ENCODE peak calls at places on chromosomes 12 and 14, in eight cellular contexts. One of them, this sample, is unnamed.

GRCh38 chr12:132268674-132269073 is 60.7 kb downstream of the GALNT9 start:
- DNase-seq in dorsolateral prefrontal cortex: no peak
- DNase-seq in A549: no peak
- DNase-seq in IMR-90: no peak
- DNase-seq in WERI-Rb-1: no peak
- DNase-seq in CD8-positive, alpha-beta T cell: no peak
- DNase-seq in Panc1: no peak
- DNase-seq in tibial artery: no peak
- DNase-seq in this sample: no peak

GRCh38 chr12:109934026-109934425 is 34.0 kb downstream of the TCHP start:
- DNase-seq in dorsolateral prefrontal cortex: no peak
- DNase-seq in A549: peak
- DNase-seq in IMR-90: peak
- DNase-seq in WERI-Rb-1: peak
- DNase-seq in CD8-positive, alpha-beta T cell: no peak
- DNase-seq in Panc1: no peak
- DNase-seq in tibial artery: no peak
- DNase-seq in this sample: peak

GRCh38 chr14:77067632-77068514 is 30.2 kb upstream of the CIPC start:
- DNase-seq in dorsolateral prefrontal cortex: peak
- DNase-seq in A549: peak
- DNase-seq in IMR-90: peak
- DNase-seq in WERI-Rb-1: peak
- DNase-seq in CD8-positive, alpha-beta T cell: peak
- DNase-seq in Panc1: peak
- DNase-seq in tibial artery: peak
- DNase-seq in this sample: peak

GRCh38 chr14:57492859-57493258 is 798 bp downstream of the CCDC198 start:
- DNase-seq in dorsolateral prefrontal cortex: no peak
- DNase-seq in A549: peak
- DNase-seq in IMR-90: peak
- DNase-seq in WERI-Rb-1: no peak
- DNase-seq in CD8-positive, alpha-beta T cell: no peak
- DNase-seq in Panc1: no peak
- DNase-seq in tibial artery: no peak
- DNase-seq in this sample: no peak

GRCh38 chr14:91997492-91997891 is 42.4 kb downstream of the TRIP11 start:
- DNase-seq in dorsolateral prefrontal cortex: no peak
- DNase-seq in A549: no peak
- DNase-seq in IMR-90: peak
- DNase-seq in WERI-Rb-1: no peak
- DNase-seq in CD8-positive, alpha-beta T cell: no peak
- DNase-seq in Panc1: no peak
- DNase-seq in tibial artery: no peak
- DNase-seq in this sample: no peak

GRCh38 chr12:113449299-113449698 is 22.4 kb downstream of the LHX5 start:
- DNase-seq in dorsolateral prefrontal cortex: no peak
- DNase-seq in A549: no peak
- DNase-seq in IMR-90: no peak
- DNase-seq in WERI-Rb-1: no peak
- DNase-seq in CD8-positive, alpha-beta T cell: no peak
- DNase-seq in Panc1: no peak
- DNase-seq in tibial artery: no peak
- DNase-seq in this sample: no peak

GRCh38 chr12:57221169-57221917 is 4.7 kb downstream of the NXPH4 start:
- DNase-seq in dorsolateral prefrontal cortex: no peak
- DNase-seq in A549: no peak
- DNase-seq in IMR-90: no peak
- DNase-seq in WERI-Rb-1: no peak
- DNase-seq in CD8-positive, alpha-beta T cell: no peak
- DNase-seq in Panc1: no peak
- DNase-seq in tibial artery: no peak
- DNase-seq in this sample: no peak

GRCh38 chr12:27970391-27970980 is 2.0 kb downstream of the PTHLH start:
- DNase-seq in dorsolateral prefrontal cortex: no peak
- DNase-seq in A549: peak
- DNase-seq in IMR-90: peak
- DNase-seq in WERI-Rb-1: peak
- DNase-seq in CD8-positive, alpha-beta T cell: no peak
- DNase-seq in Panc1: no peak
- DNase-seq in tibial artery: peak
- DNase-seq in this sample: no peak

GRCh38 chr12:100674009-100674888 is 100.8 kb downstream of the GAS2L3 start:
- DNase-seq in dorsolateral prefrontal cortex: no peak
- DNase-seq in A549: no peak
- DNase-seq in IMR-90: no peak
- DNase-seq in WERI-Rb-1: no peak
- DNase-seq in CD8-positive, alpha-beta T cell: no peak
- DNase-seq in Panc1: no peak
- DNase-seq in tibial artery: no peak
- DNase-seq in this sample: no peak

GRCh38 chr12:125172231-125172850 is 107.1 kb downstream of the AACS start:
- DNase-seq in dorsolateral prefrontal cortex: peak
- DNase-seq in A549: no peak
- DNase-seq in IMR-90: no peak
- DNase-seq in WERI-Rb-1: no peak
- DNase-seq in CD8-positive, alpha-beta T cell: no peak
- DNase-seq in Panc1: no peak
- DNase-seq in tibial artery: no peak
- DNase-seq in this sample: no peak

GRCh38 chr14:96277890-96278289 is 21.9 kb downstream of the BDKRB1 start:
- DNase-seq in dorsolateral prefrontal cortex: no peak
- DNase-seq in A549: no peak
- DNase-seq in IMR-90: no peak
- DNase-seq in WERI-Rb-1: no peak
- DNase-seq in CD8-positive, alpha-beta T cell: no peak
- DNase-seq in Panc1: no peak
- DNase-seq in tibial artery: no peak
- DNase-seq in this sample: no peak

GRCh38 chr12:113476093-113476986 is 4.7 kb upstream of the LHX5 start:
- DNase-seq in dorsolateral prefrontal cortex: no peak
- DNase-seq in A549: no peak
- DNase-seq in IMR-90: no peak
- DNase-seq in WERI-Rb-1: no peak
- DNase-seq in CD8-positive, alpha-beta T cell: no peak
- DNase-seq in Panc1: no peak
- DNase-seq in tibial artery: no peak
- DNase-seq in this sample: no peak

GRCh38 chr12:7637641-7638040 is 28.1 kb downstream of the APOBEC1 start:
- DNase-seq in dorsolateral prefrontal cortex: no peak
- DNase-seq in A549: no peak
- DNase-seq in IMR-90: no peak
- DNase-seq in WERI-Rb-1: no peak
- DNase-seq in CD8-positive, alpha-beta T cell: no peak
- DNase-seq in Panc1: no peak
- DNase-seq in tibial artery: no peak
- DNase-seq in this sample: no peak

GRCh38 chr12:69719336-69720316 is 19.0 kb upstream of the RAB3IP start:
- DNase-seq in dorsolateral prefrontal cortex: no peak
- DNase-seq in A549: no peak
- DNase-seq in IMR-90: no peak
- DNase-seq in WERI-Rb-1: no peak
- DNase-seq in CD8-positive, alpha-beta T cell: no peak
- DNase-seq in Panc1: no peak
- DNase-seq in tibial artery: no peak
- DNase-seq in this sample: no peak

GRCh38 chr12:56080556-56081138 is 682 bp downstream of the ERBB3 start:
- DNase-seq in dorsolateral prefrontal cortex: no peak
- DNase-seq in A549: peak
- DNase-seq in IMR-90: no peak
- DNase-seq in WERI-Rb-1: no peak
- DNase-seq in CD8-positive, alpha-beta T cell: no peak
- DNase-seq in Panc1: no peak
- DNase-seq in tibial artery: no peak
- DNase-seq in this sample: peak

GRCh38 chr12:132445884-132446471 is 44.0 kb upstream of the FBRSL1 start:
- DNase-seq in dorsolateral prefrontal cortex: no peak
- DNase-seq in A549: peak
- DNase-seq in IMR-90: peak
- DNase-seq in WERI-Rb-1: peak
- DNase-seq in CD8-positive, alpha-beta T cell: peak
- DNase-seq in Panc1: peak
- DNase-seq in tibial artery: no peak
- DNase-seq in this sample: peak

DNA sequence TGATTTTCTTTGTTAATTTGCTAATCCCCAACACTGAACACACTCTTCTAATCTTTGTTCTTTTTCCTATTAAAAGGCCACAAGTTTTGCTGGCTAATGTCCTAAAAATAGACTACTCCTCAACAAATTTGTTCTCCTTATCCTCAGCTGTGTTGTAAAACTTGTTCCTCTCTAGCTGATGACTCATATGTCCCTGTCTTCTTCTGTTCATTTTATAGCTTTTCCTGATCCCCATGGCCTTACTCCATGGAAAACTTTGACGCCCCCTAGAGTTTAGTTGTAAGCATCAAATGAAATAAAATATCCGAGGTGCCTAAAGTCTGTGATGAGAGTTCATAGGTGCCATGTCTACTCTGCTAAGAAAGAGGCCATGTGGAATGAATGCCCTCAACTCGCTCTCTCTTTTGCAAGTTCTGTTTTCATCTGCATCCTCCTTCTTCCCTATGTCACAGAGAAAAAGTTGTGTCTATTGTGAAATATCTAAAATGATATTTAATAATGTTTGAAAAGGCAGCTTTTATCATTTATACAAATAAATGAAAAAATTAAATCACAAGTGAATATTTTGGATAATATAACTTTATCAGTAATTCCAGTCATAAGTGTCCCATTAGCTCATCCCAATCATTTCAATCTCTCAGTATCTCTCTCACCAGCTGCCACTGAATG is 237.9 kb downstream of the IPO8 start:
- DNase-seq in dorsolateral prefrontal cortex: no peak
- DNase-seq in A549: peak
- DNase-seq in IMR-90: peak
- DNase-seq in WERI-Rb-1: peak
- DNase-seq in CD8-positive, alpha-beta T cell: no peak
- DNase-seq in Panc1: no peak
- DNase-seq in tibial artery: no peak
- DNase-seq in this sample: no peak
- TF ChIP-seq CTCF in dorsolateral prefrontal cortex: no peak
- TF ChIP-seq CTCF in A549: no peak
- TF ChIP-seq CTCF in IMR-90: peak
- TF ChIP-seq CTCF in WERI-Rb-1: no peak
- TF ChIP-seq CTCF in CD8-positive, alpha-beta T cell: no peak
- TF ChIP-seq CTCF in Panc1: peak
- TF ChIP-seq CTCF in tibial artery: no peak
- TF ChIP-seq CTCF in this sample: peak

DNA sequence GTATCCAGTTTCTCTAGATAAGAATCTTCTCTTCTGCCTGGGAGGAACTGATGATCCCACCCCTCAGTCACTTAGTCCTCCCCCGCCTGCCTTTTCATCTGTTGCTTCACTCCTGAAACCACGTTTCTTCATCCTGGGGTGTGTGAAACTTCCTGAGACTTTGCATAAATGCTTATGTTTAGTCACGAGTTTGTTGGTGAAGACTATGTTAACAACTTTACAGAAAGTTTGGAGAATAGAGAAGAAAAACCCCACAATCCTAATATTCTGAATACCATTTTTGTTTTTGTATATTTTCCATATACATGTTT is 33.2 kb downstream of the MARK3 start:
- DNase-seq in dorsolateral prefrontal cortex: no peak
- DNase-seq in A549: no peak
- DNase-seq in IMR-90: peak
- DNase-seq in WERI-Rb-1: no peak
- DNase-seq in CD8-positive, alpha-beta T cell: no peak
- DNase-seq in Panc1: no peak
- DNase-seq in tibial artery: no peak
- DNase-seq in this sample: no peak
- H3K4me3 ChIP-seq in dorsolateral prefrontal cortex: no peak
- H3K4me3 ChIP-seq in A549: no peak
- H3K4me3 ChIP-seq in IMR-90: no peak
- H3K4me3 ChIP-seq in WERI-Rb-1: no peak
- H3K4me3 ChIP-seq in CD8-positive, alpha-beta T cell: no peak
- H3K4me3 ChIP-seq in Panc1: no peak
- H3K4me3 ChIP-seq in tibial artery: no peak
- H3K4me3 ChIP-seq in this sample: no peak

GRCh38 chr12:54357802-54358619 is 6.3 kb downstream of the GPR84 start:
- DNase-seq in dorsolateral prefrontal cortex: peak
- DNase-seq in A549: no peak
- DNase-seq in IMR-90: no peak
- DNase-seq in WERI-Rb-1: peak
- DNase-seq in CD8-positive, alpha-beta T cell: no peak
- DNase-seq in Panc1: no peak
- DNase-seq in tibial artery: no peak
- DNase-seq in this sample: no peak

GRCh38 chr12:54356951-54357356 is 7.3 kb downstream of the GPR84 start:
- DNase-seq in dorsolateral prefrontal cortex: no peak
- DNase-seq in A549: no peak
- DNase-seq in IMR-90: no peak
- DNase-seq in WERI-Rb-1: peak
- DNase-seq in CD8-positive, alpha-beta T cell: no peak
- DNase-seq in Panc1: no peak
- DNase-seq in tibial artery: no peak
- DNase-seq in this sample: no peak

GRCh38 chr12:54359762-54360351 is 4.4 kb downstream of the GPR84 start:
- DNase-seq in dorsolateral prefrontal cortex: no peak
- DNase-seq in A549: no peak
- DNase-seq in IMR-90: no peak
- DNase-seq in WERI-Rb-1: no peak
- DNase-seq in CD8-positive, alpha-beta T cell: no peak
- DNase-seq in Panc1: no peak
- DNase-seq in tibial artery: no peak
- DNase-seq in this sample: no peak

GRCh38 chr12:54358945-54359761 is 5.1 kb downstream of the GPR84 start:
- DNase-seq in dorsolateral prefrontal cortex: peak
- DNase-seq in A549: peak
- DNase-seq in IMR-90: peak
- DNase-seq in WERI-Rb-1: peak
- DNase-seq in CD8-positive, alpha-beta T cell: peak
- DNase-seq in Panc1: peak
- DNase-seq in tibial artery: peak
- DNase-seq in this sample: peak

GRCh38 chr12:54358620-54358944 is 5.7 kb downstream of the GPR84 start:
- DNase-seq in dorsolateral prefrontal cortex: no peak
- DNase-seq in A549: no peak
- DNase-seq in IMR-90: no peak
- DNase-seq in WERI-Rb-1: no peak
- DNase-seq in CD8-positive, alpha-beta T cell: no peak
- DNase-seq in Panc1: no peak
- DNase-seq in tibial artery: no peak
- DNase-seq in this sample: no peak
- H3K27ac ChIP-seq in dorsolateral prefrontal cortex: peak
- H3K27ac ChIP-seq in A549: peak
- H3K27ac ChIP-seq in IMR-90: peak
- H3K27ac ChIP-seq in WERI-Rb-1: peak
- H3K27ac ChIP-seq in CD8-positive, alpha-beta T cell: peak
- H3K27ac ChIP-seq in Panc1: peak
- H3K27ac ChIP-seq in tibial artery: peak
- H3K27ac ChIP-seq in this sample: no peak

GRCh38 chr14:30180219-30180618 is 252.6 kb upstream of the PRKD1 start:
- DNase-seq in dorsolateral prefrontal cortex: no peak
- DNase-seq in A549: no peak
- DNase-seq in IMR-90: peak
- DNase-seq in WERI-Rb-1: no peak
- DNase-seq in CD8-positive, alpha-beta T cell: no peak
- DNase-seq in Panc1: no peak
- DNase-seq in tibial artery: no peak
- DNase-seq in this sample: no peak

GRCh38 chr14:30191639-30192279 is 264.1 kb upstream of the PRKD1 start:
- DNase-seq in dorsolateral prefrontal cortex: no peak
- DNase-seq in A549: no peak
- DNase-seq in IMR-90: peak
- DNase-seq in WERI-Rb-1: no peak
- DNase-seq in CD8-positive, alpha-beta T cell: no peak
- DNase-seq in Panc1: no peak
- DNase-seq in tibial artery: no peak
- DNase-seq in this sample: no peak

GRCh38 chr14:30185832-30186231 is 258.2 kb upstream of the PRKD1 start:
- DNase-seq in dorsolateral prefrontal cortex: no peak
- DNase-seq in A549: no peak
- DNase-seq in IMR-90: no peak
- DNase-seq in WERI-Rb-1: no peak
- DNase-seq in CD8-positive, alpha-beta T cell: no peak
- DNase-seq in Panc1: no peak
- DNase-seq in tibial artery: no peak
- DNase-seq in this sample: no peak
- TF ChIP-seq CTCF in dorsolateral prefrontal cortex: no peak
- TF ChIP-seq CTCF in A549: no peak
- TF ChIP-seq CTCF in IMR-90: no peak
- TF ChIP-seq CTCF in WERI-Rb-1: no peak
- TF ChIP-seq CTCF in CD8-positive, alpha-beta T cell: no peak
- TF ChIP-seq CTCF in Panc1: no peak
- TF ChIP-seq CTCF in tibial artery: no peak
- TF ChIP-seq CTCF in this sample: no peak